ENCODE peak calls at places on chromosomes 4 and X, in six cellular contexts. H is keratinocyte; P is brain microvascular endothelial cell; B is heart left ventricle; J is dorsolateral prefrontal cortex; Y is CD4-positive, alpha-beta T cell. K is an unnamed sample. For H3K27me3, the result is how much of the 10 kb centered on the place peaks cover.

GRCh38 chr4:21948347-21949072 is at the start of gene KCNIP4:
- DNase-seq in P (peak), H (no peak), Y (no peak), B (peak), J (peak), K (no peak)

GRCh38 chr4:26787461-26788340 is 72.9 kb upstream of the STIM2 start:
- DNase-seq in Y (peak), B (peak), H (no peak), P (peak), J (no peak), K (no peak)

GRCh38 chr4:160835789-160836188 is 1328.0 kb downstream of the FSTL5 start:
- DNase-seq in B (no peak), Y (no peak), P (no peak), J (no peak), H (no peak), K (no peak)

GRCh38 chrX:103488332-103488731 is 31.0 kb downstream of the RAB40A start:
- DNase-seq in P (no peak), J (no peak), H (no peak), Y (no peak), B (no peak), K (no peak)

GRCh38 chr4:55545133-55545532 is 1.6 kb downstream of the CLOCK start:
- DNase-seq in Y (no peak), P (no peak), B (no peak), H (no peak), J (no peak), K (no peak)

GRCh38 chr4:12041828-12042227 is 613.1 kb upstream of the HS3ST1 start:
- DNase-seq in B (no peak), Y (no peak), H (no peak), P (no peak), J (no peak), K (no peak)

GRCh38 chr4:81198151-81198550 is 16.9 kb downstream of the PRKG2 start:
- DNase-seq in B (no peak), Y (no peak), P (no peak), J (no peak), H (no peak), K (no peak)

GRCh38 chrX:71103110-71103983 is 3.2 kb downstream of the CXorf65 start:
- DNase-seq in Y (peak), J (no peak), H (no peak), B (peak), P (no peak), K (no peak)

GRCh38 chr4:23945521-23946017 is 55.7 kb upstream of the PPARGC1A start:
- DNase-seq in J (no peak), B (no peak), Y (no peak), P (peak), H (no peak), K (no peak)

GRCh38 chrX:145735036-145735435 is 82.6 kb upstream of the SLITRK2 start:
- DNase-seq in Y (no peak), H (no peak), P (peak), B (no peak), J (no peak), K (no peak)

GRCh38 chrX:79645749-79646148 is 278.6 kb upstream of the ITM2A start:
- DNase-seq in P (no peak), B (no peak), H (no peak), J (no peak), Y (no peak), K (no peak)

GRCh38 chr4:110484767-110485166 is 8.8 kb downstream of the ENPEP start:
- DNase-seq in B (no peak), Y (no peak), P (peak), H (no peak), J (no peak), K (no peak)

GRCh38 chr4:38529189-38530115 is 134.5 kb upstream of the KLF3 start:
- DNase-seq in H (no peak), J (no peak), B (no peak), P (no peak), Y (peak), K (peak)

GRCh38 chr4:152780267-152780811 is 585 bp downstream of the ARFIP1 start:
- DNase-seq in J (no peak), H (peak), P (peak), B (peak), Y (no peak), K (no peak)

GRCh38 chr4:113957961-113958360 is 21.5 kb downstream of the ARSJ start:
- DNase-seq in J (no peak), Y (no peak), H (no peak), P (no peak), B (no peak), K (no peak)

GRCh38 chrX:77733342-77733741 is 52.7 kb downstream of the ATRX start:
- DNase-seq in H (no peak), B (no peak), J (no peak), P (no peak), Y (no peak), K (no peak)

GRCh38 chr4:54961357-54961975 is 163.9 kb downstream of the KDR start:
- DNase-seq in P (peak), J (no peak), H (no peak), B (no peak), Y (no peak), K (no peak)

GRCh38 chr4:95833652-95834276 is 6.1 kb upstream of the PDHA2 start:
- DNase-seq in H (no peak), P (no peak), Y (no peak), B (no peak), J (no peak), K (no peak)

GRCh38 chr4:22237155-22237751 is 278.6 kb downstream of the ADGRA3 start:
- DNase-seq in J (no peak), P (no peak), Y (peak), B (no peak), H (no peak), K (no peak)

GRCh38 chr4:89482926-89483595 is 175.5 kb upstream of the GPRIN3 start:
- DNase-seq in P (no peak), H (no peak), Y (no peak), B (no peak), J (no peak), K (no peak)

GRCh38 chr4:37678624-37679023 is 7.6 kb downstream of the RELL1 start:
- DNase-seq in H (no peak), B (no peak), P (peak), Y (no peak), J (no peak), K (no peak)

GRCh38 chr4:103091601-103092223 is 7.9 kb downstream of the BDH2 start:
- DNase-seq in Y (peak), P (peak), B (no peak), H (peak), J (no peak), K (no peak)

GRCh38 chrX:130874751-130875150 is 28.3 kb downstream of the ENOX2 start:
- DNase-seq in B (no peak), J (no peak), H (no peak), Y (no peak), P (no peak), K (no peak)

GRCh38 chrX:119990409-119990994 is 47.0 kb upstream of the NKAP start:
- DNase-seq in Y (no peak), J (no peak), H (no peak), P (no peak), B (no peak), K (no peak)

GRCh38 chr4:53456178-53456577 is 78.7 kb downstream of the FIP1L1 start:
- DNase-seq in B (no peak), H (no peak), Y (no peak), P (no peak), J (no peak), K (no peak)

GRCh38 chr4:159777689-159778088 is 674.8 kb downstream of the RAPGEF2 start:
- DNase-seq in Y (no peak), B (no peak), P (no peak), J (no peak), H (no peak), K (no peak)

GRCh38 chr4:147799986-147800555 is 68.2 kb downstream of the ARHGAP10 start:
- DNase-seq in P (peak), Y (peak), H (no peak), J (no peak), B (no peak), K (no peak)

GRCh38 chr4:138235419-138235952 is 6.7 kb downstream of the SLC7A11 start:
- DNase-seq in H (peak), J (no peak), P (peak), Y (no peak), B (no peak), K (no peak)

GRCh38 chr4:140237616-140238352 is 83.8 kb upstream of the MAML3 start:
- DNase-seq in B (peak), H (no peak), J (peak), Y (no peak), P (peak), K (peak)

GRCh38 chr4:73103799-73104503 is 34.4 kb upstream of the COX18 start:
- DNase-seq in J (no peak), Y (no peak), P (peak), B (no peak), H (no peak), K (no peak)

GRCh38 chrX:154426916-154427792 is 1.3 kb upstream of the ATP6AP1 start:
- DNase-seq in J (no peak), P (no peak), Y (no peak), B (no peak), H (no peak), K (no peak)

GRCh38 chr4:74317616-74318256 is 9.5 kb downstream of the EPGN start:
- DNase-seq in P (no peak), J (no peak), H (no peak), B (no peak), Y (no peak), K (no peak)

GRCh38 chr4:140255467-140255866 is 101.5 kb upstream of the MAML3 start:
- DNase-seq in B (no peak), J (no peak), Y (no peak), P (peak), H (no peak), K (no peak)

GRCh38 chr4:16075975-16076757 is 7.7 kb downstream of the PROM1 start:
- DNase-seq in J (no peak), Y (no peak), H (no peak), B (no peak), P (no peak), K (no peak)

GRCh38 chr4:16079046-16079445 is 4.8 kb downstream of the PROM1 start:
- DNase-seq in H (no peak), B (no peak), Y (no peak), J (no peak), P (no peak), K (no peak)

GRCh38 chr4:16078195-16078756 is 5.5 kb downstream of the PROM1 start:
- DNase-seq in J (no peak), P (no peak), B (no peak), H (no peak), Y (no peak), K (no peak)

GRCh38 chr4:16075061-16075460 is 8.8 kb downstream of the PROM1 start:
- DNase-seq in P (no peak), J (no peak), Y (no peak), B (no peak), H (no peak), K (no peak)

GRCh38 chr4:16077786-16078185 is 6.0 kb downstream of the PROM1 start:
- DNase-seq in J (no peak), Y (no peak), B (no peak), P (no peak), H (no peak), K (no peak)
- H3K27me3 ChIP-seq in J (under half), Y (under half), B (under half), P (under half), H (under half), K (under half)

GRCh38 chr4:6452897-6453687 is 19.3 kb downstream of the PPP2R2C start:
- DNase-seq in H (no peak), Y (no peak), B (no peak), P (no peak), J (no peak), K (no peak)
- H3K27me3 ChIP-seq in H (under half), Y (under half), B (under half), P (under half), J (under half), K (under half)

DNA sequence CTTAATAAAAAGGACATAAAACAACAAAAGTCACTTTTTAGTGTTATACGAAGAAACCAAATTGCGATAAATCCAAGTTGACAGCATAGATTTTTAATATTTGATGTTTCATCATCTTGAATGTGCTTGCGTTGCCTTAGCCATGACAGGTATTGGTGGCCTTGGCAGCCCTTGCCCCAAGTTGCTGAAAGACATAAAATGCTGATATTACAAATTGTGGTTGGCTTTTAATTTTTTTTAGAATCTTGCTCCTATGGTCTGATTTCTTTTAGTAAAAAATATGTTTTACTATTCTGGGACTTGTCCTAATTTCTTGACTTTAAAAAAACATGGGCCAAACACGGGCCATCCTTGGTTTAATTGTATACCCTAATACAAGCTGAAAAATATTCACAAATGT is 122.6 kb downstream of the SLC4A4 start:
- DNase-seq in J (no peak), H (no peak), Y (no peak), P (no peak), B (no peak), K (no peak)
- H3K27me3 ChIP-seq in J (under half), H (under half), Y (under half), P (under half), B (under half), K (under half)

GRCh38 chrX:11541510-11541909 is 124.2 kb downstream of the ARHGAP6 start:
- DNase-seq in H (no peak), B (no peak), Y (no peak), P (no peak), J (no peak), K (no peak)
- H3K27me3 ChIP-seq in H (under half), B (under half), Y (under half), P (under half), J (under half), K (under half)

DNA sequence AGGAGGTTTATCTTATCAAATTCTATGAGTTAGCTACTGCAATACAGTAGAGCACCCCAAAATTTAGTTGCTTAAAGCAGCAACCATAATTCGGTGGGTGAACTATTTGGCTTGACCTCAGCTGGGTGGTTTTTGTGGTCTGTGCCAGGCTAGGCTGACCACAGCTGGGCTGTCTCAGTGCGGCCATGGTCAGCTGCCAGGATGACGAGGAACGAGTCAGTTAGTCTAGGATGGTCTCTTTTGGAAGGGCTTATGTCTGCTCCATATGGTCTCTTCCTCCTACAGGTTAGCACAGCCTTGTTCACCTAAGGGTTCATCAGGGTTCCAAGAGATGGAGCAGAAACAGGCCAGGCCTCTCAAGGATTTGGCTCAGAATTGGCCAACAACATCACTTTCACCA is 210.4 kb downstream of the PALLD start:
- DNase-seq in J (no peak), P (no peak), H (no peak), Y (no peak), B (no peak), K (no peak)
- H3K27me3 ChIP-seq in J (under half), P (under half), H (under half), Y (under half), B (under half), K (under half)